ENCODE peak calls at places on chromosomes 6 and 20, in six cellular contexts. K is DMS79, O is PC-3, N is frontal cortex, B is astrocyte of the spinal cord, L is nephron progenitor cell. I is an unnamed sample.

GRCh38 chr20:50187403-50188051 is 3.1 kb upstream of the CEBPB start:
- DNase-seq in K (no peak), O (peak; percentile 48), N (no peak), B (peak; percentile 75), L (no peak), I (peak; percentile 74)

GRCh38 chr6:34671362-34671761 is 25.2 kb downstream of the ILRUN start:
- DNase-seq in K (no peak), O (no peak), N (no peak), B (no peak), L (no peak), I (no peak)

GRCh38 chr20:44405246-44405645 is 49.7 kb downstream of the HNF4A start:
- DNase-seq in K (no peak), O (no peak), N (no peak), B (no peak), L (no peak), I (peak; percentile 42)

GRCh38 chr6:136599324-136600011 is 49.2 kb upstream of the MAP7 start:
- DNase-seq in K (no peak), O (no peak), N (no peak), B (no peak), L (no peak), I (no peak)

GRCh38 chr20:3471397-3472021 is 691 bp downstream of the ATRN start:
- DNase-seq in K (no peak), O (no peak), N (no peak), B (no peak), L (no peak), I (peak; percentile 48)

GRCh38 chr6:105424177-105424783 is 21.4 kb upstream of the PREP start:
- DNase-seq in K (peak; percentile 9), O (peak; percentile 70), N (no peak), B (peak; percentile 76), L (peak; percentile 68), I (peak; percentile 54)

GRCh38 chr6:25895773-25896172 is 21.7 kb upstream of the SLC17A3 start:
- DNase-seq in K (no peak), O (no peak), N (no peak), B (no peak), L (no peak), I (no peak)

GRCh38 chr6:157983439-157984119 is 1.9 kb downstream of the SYNJ2 start:
- DNase-seq in K (no peak), O (no peak), N (no peak), B (peak; percentile 40), L (no peak), I (no peak)

GRCh38 chr6:41689171-41690008 is 46.0 kb downstream of the TFEB start:
- DNase-seq in K (no peak), O (peak; percentile 34), N (no peak), B (peak; percentile 15), L (no peak), I (no peak)

GRCh38 chr6:144077881-144078280 is 17.5 kb downstream of the SF3B5 start:
- DNase-seq in K (no peak), O (no peak), N (no peak), B (no peak), L (no peak), I (no peak)

GRCh38 chr20:24908642-24909041 is 40.4 kb upstream of the CST7 start:
- DNase-seq in K (no peak), O (no peak), N (no peak), B (no peak), L (no peak), I (no peak)

GRCh38 chr6:30781362-30781696 is 37.0 kb upstream of the IER3 start:
- DNase-seq in K (no peak), O (no peak), N (no peak), B (no peak), L (no peak), I (no peak)

GRCh38 chr6:117478853-117479231 is 3.6 kb upstream of the DCBLD1 start:
- DNase-seq in K (no peak), O (no peak), N (no peak), B (no peak), L (no peak), I (no peak)

GRCh38 chr20:25220021-25220730 is 24.7 kb downstream of the ENTPD6 start:
- DNase-seq in K (no peak), O (no peak), N (no peak), B (peak; percentile 70), L (no peak), I (peak; percentile 70)

GRCh38 chr6:39225543-39225942 is 3.7 kb downstream of the KCNK5 start:
- DNase-seq in K (no peak), O (no peak), N (no peak), B (no peak), L (no peak), I (peak; percentile 83)

GRCh38 chr20:48422242-48422960 is 405.4 kb downstream of the PREX1 start:
- DNase-seq in K (no peak), O (no peak), N (no peak), B (no peak), L (no peak), I (no peak)

GRCh38 chr20:48679603-48680002 is 148.2 kb downstream of the PREX1 start:
- DNase-seq in K (no peak), O (peak; percentile 15), N (no peak), B (no peak), L (peak; percentile 70), I (peak; percentile 96)

GRCh38 chr6:127939442-127940066 is 38.7 kb upstream of the THEMIS start:
- DNase-seq in K (no peak), O (peak; percentile 71), N (no peak), B (peak; percentile 44), L (no peak), I (no peak)

GRCh38 chr6:44186691-44187025 is 28.0 kb downstream of the CAPN11 start:
- DNase-seq in K (no peak), O (no peak), N (no peak), B (no peak), L (no peak), I (no peak)

GRCh38 chr20:1664911-1665310 is 7.3 kb upstream of the SIRPG start:
- DNase-seq in K (no peak), O (no peak), N (no peak), B (no peak), L (no peak), I (no peak)

GRCh38 chr6:149566372-149567193 is at the start of gene GINM1:
- DNase-seq in K (peak; percentile 30), O (peak; percentile 45), N (no peak), B (peak; percentile 33), L (peak; percentile 68), I (peak; percentile 84)

GRCh38 chr6:107822154-107823046 is 1.7 kb downstream of the SCML4 start:
- DNase-seq in K (no peak), O (no peak), N (no peak), B (no peak), L (no peak), I (no peak)

GRCh38 chr6:27861276-27861840 is 50.8 kb downstream of the OR2B2 start:
- DNase-seq in K (no peak), O (no peak), N (no peak), B (no peak), L (no peak), I (no peak)

GRCh38 chr6:161407581-161407980 is 133.7 kb upstream of the AGPAT4 start:
- DNase-seq in K (no peak), O (peak; percentile 48), N (no peak), B (peak; percentile 60), L (no peak), I (no peak)

GRCh38 chr6:32114853-32115252 is 5.7 kb upstream of the TNXB start:
- DNase-seq in K (no peak), O (peak; percentile 87), N (no peak), B (no peak), L (no peak), I (no peak)

GRCh38 chr20:48609491-48609978 is 218.3 kb downstream of the PREX1 start:
- DNase-seq in K (no peak), O (no peak), N (no peak), B (no peak), L (no peak), I (no peak)

GRCh38 chr20:5696011-5696559 is 54.1 kb upstream of the SHLD1 start:
- DNase-seq in K (no peak), O (peak; percentile 93), N (no peak), B (no peak), L (no peak), I (no peak)

GRCh38 chr6:149080511-149080910 is 237.0 kb upstream of the TAB2 start:
- DNase-seq in K (no peak), O (no peak), N (no peak), B (peak; percentile 89), L (no peak), I (no peak)

GRCh38 chr20:10040070-10040970 is 5.5 kb downstream of the ANKEF1 start:
- DNase-seq in K (no peak), O (peak; percentile 98), N (no peak), B (peak; percentile 79), L (no peak), I (no peak)